ENCODE peak calls at places on chromosomes 1 and 21, in nine cellular contexts. One of them, this sample, is unnamed. For H3K4me1, the result is how much of the 10 kb centered on the place peaks cover.

GRCh38 chr1:9573723-9574122 is 15.0 kb upstream of the TMEM201 start:
- DNase-seq in neural progenitor cell: peak
- DNase-seq in PC-3: peak
- DNase-seq in hepatocyte: no peak
- DNase-seq in OCI-LY7: peak
- DNase-seq in GM23338: peak
- DNase-seq in HCT116: no peak
- DNase-seq in MM.1S: peak
- DNase-seq in SK-N-SH: peak
- DNase-seq in this sample: peak

GRCh38 chr1:225772323-225772768 is 5.3 kb upstream of the SRP9 start:
- DNase-seq in neural progenitor cell: peak
- DNase-seq in PC-3: peak
- DNase-seq in hepatocyte: peak
- DNase-seq in OCI-LY7: peak
- DNase-seq in GM23338: peak
- DNase-seq in HCT116: peak
- DNase-seq in MM.1S: peak
- DNase-seq in SK-N-SH: peak
- DNase-seq in this sample: peak

GRCh38 chr1:196501760-196502428 is 106.3 kb downstream of the KCNT2 start:
- DNase-seq in neural progenitor cell: no peak
- DNase-seq in PC-3: no peak
- DNase-seq in hepatocyte: no peak
- DNase-seq in OCI-LY7: no peak
- DNase-seq in GM23338: no peak
- DNase-seq in HCT116: no peak
- DNase-seq in MM.1S: no peak
- DNase-seq in SK-N-SH: no peak
- DNase-seq in this sample: no peak

GRCh38 chr1:22228505-22228911 is 85.6 kb upstream of the WNT4 start:
- DNase-seq in neural progenitor cell: no peak
- DNase-seq in PC-3: peak
- DNase-seq in hepatocyte: peak
- DNase-seq in OCI-LY7: no peak
- DNase-seq in GM23338: peak
- DNase-seq in HCT116: no peak
- DNase-seq in MM.1S: no peak
- DNase-seq in SK-N-SH: no peak
- DNase-seq in this sample: no peak

GRCh38 chr21:34199121-34199910 is 125.9 kb downstream of the MRPS6 start:
- DNase-seq in neural progenitor cell: no peak
- DNase-seq in PC-3: no peak
- DNase-seq in hepatocyte: no peak
- DNase-seq in OCI-LY7: no peak
- DNase-seq in GM23338: no peak
- DNase-seq in HCT116: no peak
- DNase-seq in MM.1S: no peak
- DNase-seq in SK-N-SH: no peak
- DNase-seq in this sample: no peak

GRCh38 chr1:162305969-162306368 is 70.7 kb downstream of the SPATA46 start:
- DNase-seq in neural progenitor cell: no peak
- DNase-seq in PC-3: peak
- DNase-seq in hepatocyte: peak
- DNase-seq in OCI-LY7: no peak
- DNase-seq in GM23338: no peak
- DNase-seq in HCT116: no peak
- DNase-seq in MM.1S: no peak
- DNase-seq in SK-N-SH: no peak
- DNase-seq in this sample: peak

GRCh38 chr1:83508485-83509151 is 490.3 kb downstream of the TTLL7 start:
- DNase-seq in neural progenitor cell: no peak
- DNase-seq in PC-3: no peak
- DNase-seq in hepatocyte: peak
- DNase-seq in OCI-LY7: no peak
- DNase-seq in GM23338: peak
- DNase-seq in HCT116: no peak
- DNase-seq in MM.1S: peak
- DNase-seq in SK-N-SH: no peak
- DNase-seq in this sample: peak

GRCh38 chr1:89974211-89974610 is 20.7 kb upstream of the ZNF326 start:
- DNase-seq in neural progenitor cell: no peak
- DNase-seq in PC-3: no peak
- DNase-seq in hepatocyte: no peak
- DNase-seq in OCI-LY7: no peak
- DNase-seq in GM23338: no peak
- DNase-seq in HCT116: no peak
- DNase-seq in MM.1S: no peak
- DNase-seq in SK-N-SH: no peak
- DNase-seq in this sample: no peak

GRCh38 chr1:81978945-81979344 is 178.2 kb downstream of the ADGRL2 start:
- DNase-seq in neural progenitor cell: peak
- DNase-seq in PC-3: no peak
- DNase-seq in hepatocyte: no peak
- DNase-seq in OCI-LY7: no peak
- DNase-seq in GM23338: peak
- DNase-seq in HCT116: no peak
- DNase-seq in MM.1S: no peak
- DNase-seq in SK-N-SH: no peak
- DNase-seq in this sample: no peak

GRCh38 chr21:35399706-35400105 is 350.6 kb upstream of the RUNX1 start:
- DNase-seq in neural progenitor cell: no peak
- DNase-seq in PC-3: no peak
- DNase-seq in hepatocyte: no peak
- DNase-seq in OCI-LY7: peak
- DNase-seq in GM23338: no peak
- DNase-seq in HCT116: no peak
- DNase-seq in MM.1S: no peak
- DNase-seq in SK-N-SH: no peak
- DNase-seq in this sample: no peak

GRCh38 chr21:35652872-35653271 is 407.5 kb downstream of the SETD4 start:
- DNase-seq in neural progenitor cell: no peak
- DNase-seq in PC-3: no peak
- DNase-seq in hepatocyte: no peak
- DNase-seq in OCI-LY7: no peak
- DNase-seq in GM23338: no peak
- DNase-seq in HCT116: no peak
- DNase-seq in MM.1S: no peak
- DNase-seq in SK-N-SH: no peak
- DNase-seq in this sample: no peak

GRCh38 chr21:34227386-34227852 is 136.4 kb upstream of the KCNE2 start:
- DNase-seq in neural progenitor cell: no peak
- DNase-seq in PC-3: peak
- DNase-seq in hepatocyte: peak
- DNase-seq in OCI-LY7: no peak
- DNase-seq in GM23338: no peak
- DNase-seq in HCT116: no peak
- DNase-seq in MM.1S: no peak
- DNase-seq in SK-N-SH: no peak
- DNase-seq in this sample: no peak

GRCh38 chr21:31397515-31397926 is 53.5 kb upstream of the TIAM1 start:
- DNase-seq in neural progenitor cell: no peak
- DNase-seq in PC-3: no peak
- DNase-seq in hepatocyte: peak
- DNase-seq in OCI-LY7: peak
- DNase-seq in GM23338: no peak
- DNase-seq in HCT116: no peak
- DNase-seq in MM.1S: no peak
- DNase-seq in SK-N-SH: peak
- DNase-seq in this sample: no peak

GRCh38 chr1:240524356-240525071 is 87.4 kb downstream of the GREM2 start:
- DNase-seq in neural progenitor cell: no peak
- DNase-seq in PC-3: no peak
- DNase-seq in hepatocyte: no peak
- DNase-seq in OCI-LY7: no peak
- DNase-seq in GM23338: no peak
- DNase-seq in HCT116: no peak
- DNase-seq in MM.1S: no peak
- DNase-seq in SK-N-SH: no peak
- DNase-seq in this sample: peak

GRCh38 chr21:42118901-42119300 is 47.8 kb downstream of the UMODL1 start:
- DNase-seq in neural progenitor cell: no peak
- DNase-seq in PC-3: no peak
- DNase-seq in hepatocyte: no peak
- DNase-seq in OCI-LY7: peak
- DNase-seq in GM23338: no peak
- DNase-seq in HCT116: no peak
- DNase-seq in MM.1S: peak
- DNase-seq in SK-N-SH: peak
- DNase-seq in this sample: peak

GRCh38 chr1:40308036-40308727 is 8.9 kb downstream of the COL9A2 start:
- DNase-seq in neural progenitor cell: no peak
- DNase-seq in PC-3: no peak
- DNase-seq in hepatocyte: no peak
- DNase-seq in OCI-LY7: no peak
- DNase-seq in GM23338: no peak
- DNase-seq in HCT116: no peak
- DNase-seq in MM.1S: no peak
- DNase-seq in SK-N-SH: no peak
- DNase-seq in this sample: no peak

GRCh38 chr1:241413386-241413785 is 56.4 kb upstream of the RGS7 start:
- DNase-seq in neural progenitor cell: no peak
- DNase-seq in PC-3: peak
- DNase-seq in hepatocyte: no peak
- DNase-seq in OCI-LY7: no peak
- DNase-seq in GM23338: no peak
- DNase-seq in HCT116: no peak
- DNase-seq in MM.1S: no peak
- DNase-seq in SK-N-SH: no peak
- DNase-seq in this sample: peak

DNA sequence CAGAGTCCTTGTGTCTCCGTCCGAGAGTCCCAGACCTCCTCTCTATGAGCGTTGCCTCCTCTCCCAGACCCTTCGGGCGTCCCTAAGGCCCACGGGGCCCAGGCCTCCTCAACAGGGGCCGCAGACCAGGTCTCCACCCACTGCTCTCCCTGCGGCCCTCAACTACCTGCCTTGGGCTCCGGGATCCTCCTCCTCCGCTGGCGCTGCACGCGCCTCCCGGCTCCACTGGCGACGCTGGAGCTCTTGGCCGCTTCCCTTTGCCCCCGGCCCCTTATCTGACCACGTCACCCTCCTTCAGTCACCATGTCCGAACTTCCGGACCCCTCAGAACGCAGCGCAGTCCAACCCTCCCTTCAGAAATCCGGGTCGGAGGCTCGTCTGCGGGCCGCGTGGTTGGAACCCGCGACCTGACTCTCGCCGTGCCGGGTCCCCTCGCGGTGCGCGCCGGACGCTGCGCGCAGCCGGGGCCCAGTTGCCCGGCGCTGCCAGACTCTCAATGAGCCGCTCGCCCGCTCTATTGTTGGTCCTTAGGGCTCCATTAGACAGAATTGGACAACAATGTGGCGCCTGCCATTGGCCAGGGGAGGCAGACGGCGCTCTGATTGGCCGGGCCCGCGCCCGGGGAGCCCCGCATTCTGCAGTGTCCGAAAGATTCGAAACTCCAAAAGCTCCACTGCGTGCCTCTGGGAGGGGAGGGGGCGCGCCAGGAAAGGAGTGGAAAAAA is at the start of gene DMRTA2:
- DNase-seq in neural progenitor cell: peak
- DNase-seq in PC-3: no peak
- DNase-seq in hepatocyte: no peak
- DNase-seq in OCI-LY7: no peak
- DNase-seq in GM23338: peak
- DNase-seq in HCT116: no peak
- DNase-seq in MM.1S: no peak
- DNase-seq in SK-N-SH: peak
- DNase-seq in this sample: no peak
- H3K4me1 ChIP-seq in neural progenitor cell: under half
- H3K4me1 ChIP-seq in PC-3: under half
- H3K4me1 ChIP-seq in hepatocyte: under half
- H3K4me1 ChIP-seq in OCI-LY7: under half
- H3K4me1 ChIP-seq in GM23338: under half
- H3K4me1 ChIP-seq in HCT116: under half
- H3K4me1 ChIP-seq in MM.1S: under half
- H3K4me1 ChIP-seq in SK-N-SH: under half
- H3K4me1 ChIP-seq in this sample: under half

DNA sequence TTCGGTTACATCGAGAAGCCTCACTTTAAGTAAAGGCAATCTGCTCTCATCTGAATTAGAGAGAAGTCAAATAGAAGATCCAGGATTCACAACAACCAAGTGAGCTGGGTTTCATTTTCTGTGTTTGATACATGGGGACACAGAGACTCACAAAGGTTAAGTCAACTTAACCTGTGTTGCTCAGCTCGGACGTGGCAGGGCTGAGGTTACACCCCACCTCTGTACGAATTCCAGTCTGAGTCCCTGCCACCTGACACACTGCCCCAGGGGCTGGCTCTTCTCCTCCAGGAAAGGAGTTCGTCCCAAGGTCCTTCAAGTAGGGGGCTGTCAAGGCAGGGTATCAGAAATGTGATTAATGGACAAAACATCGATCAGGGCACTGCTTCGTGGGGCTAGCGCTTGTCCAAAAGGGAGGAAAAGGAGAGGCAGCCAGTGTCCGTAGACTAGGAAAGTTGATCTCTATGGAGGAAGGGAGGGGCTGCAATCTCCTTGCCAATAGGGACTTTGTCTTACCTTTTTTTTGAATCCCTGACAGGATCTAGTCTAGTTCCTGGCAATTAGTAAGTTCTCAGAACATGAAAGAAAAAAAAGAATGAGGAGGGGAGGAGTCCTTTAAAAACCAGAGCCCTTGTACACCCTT is 116.4 kb downstream of the CNIH3 start:
- DNase-seq in neural progenitor cell: no peak
- DNase-seq in PC-3: peak
- DNase-seq in hepatocyte: peak
- DNase-seq in OCI-LY7: no peak
- DNase-seq in GM23338: no peak
- DNase-seq in HCT116: no peak
- DNase-seq in MM.1S: no peak
- DNase-seq in SK-N-SH: no peak
- DNase-seq in this sample: no peak
- TF ChIP-seq EZH2phosphoT487 in neural progenitor cell: no peak
- TF ChIP-seq EZH2phosphoT487 in PC-3: no peak
- TF ChIP-seq EZH2phosphoT487 in hepatocyte: no peak
- TF ChIP-seq EZH2phosphoT487 in OCI-LY7: no peak
- TF ChIP-seq EZH2phosphoT487 in GM23338: no peak
- TF ChIP-seq EZH2phosphoT487 in HCT116: no peak
- TF ChIP-seq EZH2phosphoT487 in MM.1S: no peak
- TF ChIP-seq EZH2phosphoT487 in SK-N-SH: no peak
- TF ChIP-seq EZH2phosphoT487 in this sample: no peak

GRCh38 chr1:65423884-65424655 is 3.6 kb downstream of the LEPR start:
- DNase-seq in neural progenitor cell: no peak
- DNase-seq in PC-3: peak
- DNase-seq in hepatocyte: peak
- DNase-seq in OCI-LY7: no peak
- DNase-seq in GM23338: no peak
- DNase-seq in HCT116: peak
- DNase-seq in MM.1S: no peak
- DNase-seq in SK-N-SH: no peak
- DNase-seq in this sample: peak
- H3K4me1 ChIP-seq in neural progenitor cell: under half
- H3K4me1 ChIP-seq in PC-3: half or more
- H3K4me1 ChIP-seq in hepatocyte: under half
- H3K4me1 ChIP-seq in OCI-LY7: under half
- H3K4me1 ChIP-seq in GM23338: under half
- H3K4me1 ChIP-seq in HCT116: under half
- H3K4me1 ChIP-seq in MM.1S: under half
- H3K4me1 ChIP-seq in SK-N-SH: under half
- H3K4me1 ChIP-seq in this sample: under half

GRCh38 chr1:15489052-15489736 is 13.3 kb downstream of the CELA2B start:
- DNase-seq in neural progenitor cell: no peak
- DNase-seq in PC-3: no peak
- DNase-seq in hepatocyte: no peak
- DNase-seq in OCI-LY7: no peak
- DNase-seq in GM23338: no peak
- DNase-seq in HCT116: no peak
- DNase-seq in MM.1S: no peak
- DNase-seq in SK-N-SH: peak
- DNase-seq in this sample: no peak
- TF ChIP-seq EZH2phosphoT487 in neural progenitor cell: no peak
- TF ChIP-seq EZH2phosphoT487 in PC-3: no peak
- TF ChIP-seq EZH2phosphoT487 in hepatocyte: no peak
- TF ChIP-seq EZH2phosphoT487 in OCI-LY7: no peak
- TF ChIP-seq EZH2phosphoT487 in GM23338: no peak
- TF ChIP-seq EZH2phosphoT487 in HCT116: no peak
- TF ChIP-seq EZH2phosphoT487 in MM.1S: no peak
- TF ChIP-seq EZH2phosphoT487 in SK-N-SH: no peak
- TF ChIP-seq EZH2phosphoT487 in this sample: no peak

This sample was measured in GM23248.